ENCODE peak calls at places on chromosomes 3 and 15, in five cellular contexts. R is transverse colon, S is psoas muscle, U is IMR-90, E is hepatocyte. P is an unnamed sample. For H3K36me3, the result is how much of the 10 kb centered on the place peaks cover.

GRCh38 chr15:42375941-42376340 is 16.6 kb downstream of the CAPN3 start:
- DNase-seq in U (no peak), R (no peak), E (no peak), S (no peak), P (no peak)

GRCh38 chr15:59104912-59105732 is at the start of gene CCNB2:
- DNase-seq in R (peak), S (peak), E (peak), U (peak), P (peak)

GRCh38 chr3:133167340-133168024 is 129.3 kb downstream of the TMEM108 start:
- DNase-seq in R (no peak), U (no peak), E (no peak), S (no peak), P (no peak)

GRCh38 chr15:63157891-63158431 is 684 bp upstream of the RPS27L start:
- DNase-seq in R (peak), S (peak), E (peak), U (peak), P (peak)

GRCh38 chr3:165390171-165390570 is 194.0 kb upstream of the SLITRK3 start:
- DNase-seq in U (no peak), R (no peak), S (no peak), E (no peak), P (no peak)

GRCh38 chr3:183213941-183214612 is 39.0 kb upstream of the B3GNT5 start:
- DNase-seq in E (no peak), R (no peak), S (no peak), U (no peak), P (no peak)

GRCh38 chr3:114706591-114707224 is 412.9 kb downstream of the TIGIT start:
- DNase-seq in R (no peak), E (peak), S (no peak), U (peak), P (no peak)

GRCh38 chr15:45102226-45102625 is 11.7 kb downstream of the DUOX2 start:
- DNase-seq in U (no peak), R (no peak), E (no peak), S (no peak), P (no peak)

GRCh38 chr3:89380006-89380405 is 272.6 kb downstream of the EPHA3 start:
- DNase-seq in E (no peak), S (no peak), U (peak), R (no peak), P (no peak)

GRCh38 chr3:196632033-196632751 is 7.3 kb upstream of the NRROS start:
- DNase-seq in E (peak), U (peak), S (peak), R (peak), P (peak)

GRCh38 chr3:52190294-52190841 is 7.6 kb upstream of the ALAS1 start:
- DNase-seq in R (no peak), U (peak), E (no peak), S (peak), P (peak)

GRCh38 chr15:70447927-70448698 is 315.2 kb downstream of the UACA start:
- DNase-seq in U (no peak), S (peak), R (peak), E (no peak), P (no peak)

GRCh38 chr3:116442331-116443021 is 2.8 kb downstream of the LSAMP start:
- DNase-seq in S (no peak), E (no peak), U (peak), R (no peak), P (no peak)

GRCh38 chr15:62219799-62220198 is 54.7 kb upstream of the C2CD4B start:
- DNase-seq in U (no peak), R (no peak), S (no peak), E (no peak), P (no peak)

GRCh38 chr3:112306825-112307224 is 12.8 kb upstream of the SLC9C1 start:
- DNase-seq in S (no peak), R (no peak), E (no peak), U (no peak), P (no peak)

GRCh38 chr3:169992156-169992555 is 25.5 kb downstream of the SEC62 start:
- DNase-seq in U (no peak), R (no peak), E (no peak), S (no peak), P (no peak)

GRCh38 chr3:46916799-46917198 is 39.3 kb downstream of the PTH1R start:
- DNase-seq in U (no peak), S (no peak), R (no peak), E (no peak), P (no peak)
- H3K36me3 ChIP-seq in U (under half), S (under half), R (under half), E (under half), P (under half)

GRCh38 chr3:150972379-150972985 is at the start of gene CLRN1:
- DNase-seq in E (peak), U (no peak), S (no peak), R (peak), P (no peak)
- H3K36me3 ChIP-seq in E (under half), U (under half), S (under half), R (under half), P (under half)

GRCh38 chr15:40010681-40011080 is 28.3 kb downstream of the SRP14 start:
- DNase-seq in S (peak), R (no peak), E (no peak), U (peak), P (no peak)
- H3K36me3 ChIP-seq in S (under half), R (half or more), E (under half), U (under half), P (under half)

GRCh38 chr3:58169371-58169770 is 41.4 kb downstream of the DNASE1L3 start:
- DNase-seq in R (no peak), E (no peak), U (no peak), S (no peak), P (no peak)

GRCh38 chr3:58167431-58168351 is 43.1 kb downstream of the DNASE1L3 start:
- DNase-seq in E (peak), S (peak), R (peak), U (peak), P (peak)

GRCh38 chr3:58171126-58171525 is 39.6 kb downstream of the DNASE1L3 start:
- DNase-seq in R (no peak), E (no peak), S (no peak), U (no peak), P (peak)

GRCh38 chr3:58168498-58168897 is 42.3 kb downstream of the DNASE1L3 start:
- DNase-seq in U (no peak), S (no peak), R (no peak), E (no peak), P (no peak)

GRCh38 chr3:58170376-58170775 is 40.4 kb downstream of the DNASE1L3 start:
- DNase-seq in R (no peak), E (no peak), S (no peak), U (no peak), P (peak)
- H3K36me3 ChIP-seq in R (under half), E (under half), S (under half), U (under half), P (under half)